ENCODE peak calls at places on chromosomes 7 and 10, in eight cellular contexts. J, Y, W, G, Q, C, K and V are unnamed samples.

GRCh38 chr7:71303566-71303965 is 171.6 kb downstream of the GALNT17 start:
- DNase-seq in J (no peak), G (no peak), Q (no peak), Y (peak), W (no peak), C (no peak), K (no peak), V (no peak)

GRCh38 chr7:40162516-40162915 is 27.7 kb downstream of the SUGCT start:
- DNase-seq in K (no peak), J (no peak), C (no peak), G (no peak), Q (no peak), Y (no peak), W (no peak), V (no peak)

GRCh38 chr10:7300327-7300726 is 110.5 kb downstream of the SFMBT2 start:
- DNase-seq in C (no peak), Q (no peak), Y (peak), W (no peak), G (no peak), K (no peak), J (no peak), V (peak)

GRCh38 chr10:33134011-33134751 is 176.2 kb upstream of the ITGB1 start:
- DNase-seq in W (peak), K (peak), Q (peak), G (peak), C (peak), J (no peak), Y (peak), V (peak)

GRCh38 chr7:43612128-43612527 is 29.2 kb downstream of the STK17A start:
- DNase-seq in K (no peak), Y (no peak), W (no peak), G (no peak), C (no peak), J (no peak), Q (no peak), V (peak)

GRCh38 chr7:80018941-80019808 is 115.5 kb upstream of the GNAI1 start:
- DNase-seq in W (no peak), J (peak), Q (no peak), G (peak), K (no peak), Y (peak), C (peak), V (peak)

GRCh38 chr7:144717720-144718119 is 118.1 kb downstream of the TPK1 start:
- DNase-seq in J (no peak), K (no peak), Q (no peak), C (no peak), Y (no peak), W (no peak), G (no peak), V (no peak)

GRCh38 chr10:116395223-116395985 is 32.2 kb upstream of the PNLIPRP3 start:
- DNase-seq in Y (no peak), K (no peak), J (no peak), W (no peak), G (no peak), C (no peak), Q (no peak), V (no peak)

GRCh38 chr10:127413326-127413725 is 135.8 kb upstream of the NPS start:
- DNase-seq in W (no peak), K (no peak), J (no peak), Q (no peak), C (no peak), Y (no peak), G (no peak), V (no peak)

GRCh38 chr7:129144834-129145668 is 544 bp downstream of the TSPAN33 start:
- DNase-seq in W (no peak), J (no peak), C (peak), Q (no peak), G (no peak), K (peak), Y (no peak), V (no peak)
- TF ChIP-seq CTCF in W (peak), J (no peak), C (peak), Q (peak), G (no peak), K (peak), Y (peak), V (no peak)

GRCh38 chr7:20506175-20506574 is 109.3 kb upstream of the ABCB5 start:
- DNase-seq in J (no peak), W (no peak), Y (no peak), C (no peak), Q (no peak), K (no peak), G (no peak), V (no peak)

GRCh38 chr7:20509892-20510645 is 105.4 kb upstream of the ABCB5 start:
- DNase-seq in W (no peak), Y (no peak), C (no peak), K (no peak), G (no peak), Q (no peak), J (no peak), V (no peak)

GRCh38 chr7:20507157-20507556 is 108.3 kb upstream of the ABCB5 start:
- DNase-seq in C (no peak), J (no peak), Q (no peak), G (no peak), W (no peak), Y (no peak), K (no peak), V (no peak)

GRCh38 chr7:20504060-20504459 is 111.4 kb upstream of the ABCB5 start:
- DNase-seq in J (no peak), W (no peak), C (no peak), Q (no peak), Y (no peak), K (no peak), G (no peak), V (no peak)

DNA sequence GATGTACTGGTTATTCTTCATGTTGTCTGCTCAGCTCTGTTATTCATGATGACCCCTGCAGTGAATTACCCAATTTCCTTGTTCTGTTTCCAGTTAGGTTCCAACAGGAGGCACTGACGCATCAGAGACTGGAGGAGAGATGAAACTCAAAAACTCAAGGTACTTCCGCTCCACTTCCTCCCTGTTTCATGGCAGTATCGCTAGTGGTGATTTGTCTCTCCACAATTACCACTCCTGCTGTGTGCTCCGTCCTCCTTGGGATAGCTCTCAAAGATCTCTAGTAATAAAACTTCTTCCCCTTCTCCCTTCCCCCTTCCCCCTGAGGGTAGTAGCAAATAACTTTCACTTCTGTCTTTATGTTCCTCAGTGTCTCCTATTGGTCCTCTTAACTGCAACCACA is 107.4 kb upstream of the ABCB5 start:
- DNase-seq in W (no peak), G (no peak), Q (no peak), J (no peak), Y (peak), C (no peak), K (no peak), V (peak)
- TF ChIP-seq CTCF in W (no peak), G (no peak), Q (no peak), J (no peak), Y (no peak), C (no peak), K (no peak), V (no peak)

GRCh38 chr7:23335621-23336020 is 36.5 kb downstream of the MALSU1 start:
- DNase-seq in C (no peak), W (no peak), Y (no peak), G (no peak), Q (no peak), J (no peak), K (no peak), V (no peak)
- TF ChIP-seq CTCF in C (no peak), W (no peak), Y (no peak), G (no peak), Q (no peak), J (no peak), K (no peak), V (no peak)

GRCh38 chr10:102713814-102714620 is at the start of gene ARL3:
- DNase-seq in W (peak), Q (peak), J (peak), C (peak), G (peak), K (peak), Y (peak), V (peak)

GRCh38 chr10:102712843-102713242 is 1.4 kb downstream of the ARL3 start:
- DNase-seq in Y (no peak), C (no peak), J (no peak), W (no peak), Q (no peak), G (no peak), K (no peak), V (no peak)

GRCh38 chr10:102712089-102712488 is 2.1 kb downstream of the ARL3 start:
- DNase-seq in J (no peak), C (peak), K (no peak), Q (no peak), Y (no peak), G (no peak), W (no peak), V (no peak)

GRCh38 chr10:102714621-102715455 is at the start of gene SFXN2:
- DNase-seq in W (no peak), C (peak), J (no peak), K (peak), Q (no peak), G (peak), Y (no peak), V (no peak)

DNA sequence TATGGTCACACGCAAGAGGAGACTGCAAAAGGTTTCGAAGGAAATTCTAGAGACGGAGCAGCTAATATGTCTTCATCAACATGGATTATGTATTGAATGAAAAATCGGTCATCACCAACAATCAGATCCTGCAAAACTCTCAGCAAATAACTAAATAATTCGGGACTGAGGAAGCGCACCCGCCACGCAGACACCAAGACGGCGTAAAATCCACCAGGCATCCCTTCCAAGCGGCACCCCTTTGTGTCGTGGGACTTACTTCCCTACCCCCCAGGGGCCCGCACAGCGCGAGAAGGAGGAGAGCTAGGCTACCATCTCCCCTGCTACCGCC is 749 bp downstream of the ARL3 start:
- DNase-seq in C (no peak), K (no peak), W (no peak), J (no peak), Y (no peak), G (no peak), Q (no peak), V (no peak)
- TF ChIP-seq CTCF in C (no peak), K (no peak), W (no peak), J (peak), Y (peak), G (no peak), Q (peak), V (peak)